ENCODE peak calls at places on chromosomes 13 and 19, in five cellular contexts. D, S, O, W and I are unnamed samples.

GRCh38 chr13:29771247-29771646 is 79.2 kb downstream of the UBL3 start:
- DNase-seq in O (peak; percentile 7), W (peak; percentile 44), D (no peak), S (peak; percentile 61), I (peak; percentile 18)

GRCh38 chr13:76019421-76020044 is 383.4 kb downstream of the LMO7 start:
- DNase-seq in W (peak; percentile 4), S (peak; percentile 31), D (no peak), O (no peak), I (no peak)

GRCh38 chr19:58054792-58055482 is 4.1 kb upstream of the ZNF135 start:
- DNase-seq in D (no peak), O (peak; percentile 67), S (no peak), W (peak; percentile 49), I (no peak)

GRCh38 chr19:35013820-35014754 is 14.0 kb downstream of the GRAMD1A start:
- DNase-seq in O (no peak), W (no peak), S (peak; percentile 71), D (no peak), I (no peak)

GRCh38 chr13:51731759-51732158 is 72.2 kb downstream of the DHRS12 start:
- DNase-seq in D (peak; percentile 21), S (peak; percentile 40), W (peak; percentile 51), O (no peak), I (no peak)

GRCh38 chr13:22461854-22462565 is 718.8 kb upstream of the SGCG start:
- DNase-seq in O (no peak), S (no peak), W (no peak), D (no peak), I (no peak)

GRCh38 chr13:35143123-35143522 is 201.1 kb downstream of the NBEA start:
- DNase-seq in W (no peak), O (no peak), S (no peak), D (no peak), I (no peak)

GRCh38 chr19:39307233-39307821 is 11.1 kb downstream of the IFNL1 start:
- DNase-seq in O (no peak), D (no peak), W (no peak), S (no peak), I (peak; percentile 36)

GRCh38 chr19:55703790-55704215 is 28.8 kb downstream of the EPN1 start:
- DNase-seq in S (peak; percentile 16), O (no peak), W (peak; percentile 12), D (no peak), I (no peak)

GRCh38 chr19:38728752-38729541 is 15.3 kb downstream of the CAPN12 start:
- DNase-seq in O (no peak), D (no peak), S (no peak), W (no peak), I (no peak)

GRCh38 chr19:45954132-45954531 is 19.5 kb downstream of the NOVA2 start:
- DNase-seq in D (no peak), S (no peak), O (peak; percentile 16), W (no peak), I (no peak)

GRCh38 chr13:48404952-48405351 is 8.0 kb downstream of the LPAR6 start:
- DNase-seq in S (no peak), O (no peak), W (no peak), D (no peak), I (no peak)

GRCh38 chr13:68257111-68257842 is 1027.1 kb upstream of the PCDH9 start:
- DNase-seq in D (no peak), W (no peak), O (no peak), S (peak; percentile 71), I (no peak)

GRCh38 chr19:3277649-3278048 is 53.2 kb downstream of the CELF5 start:
- DNase-seq in O (no peak), S (no peak), W (no peak), D (no peak), I (no peak)

GRCh38 chr19:16326401-16327130 is 1.9 kb downstream of the KLF2 start:
- DNase-seq in W (peak; percentile 16), O (no peak), S (no peak), D (no peak), I (no peak)

GRCh38 chr13:103876571-103876970 is 810.4 kb upstream of the SLC10A2 start:
- DNase-seq in W (no peak), S (no peak), O (no peak), D (no peak), I (no peak)

GRCh38 chr19:53883231-53883661 is 1.2 kb downstream of the PRKCG start:
- DNase-seq in S (no peak), D (no peak), O (no peak), W (no peak), I (no peak)

GRCh38 chr13:23433171-23434153 is at the start of gene SACS:
- DNase-seq in S (peak; percentile 59), O (peak; percentile 81), W (peak; percentile 61), D (no peak), I (no peak)

GRCh38 chr13:83452292-83452950 is 429.9 kb downstream of the SLITRK1 start:
- DNase-seq in S (no peak), D (no peak), O (no peak), W (no peak), I (no peak)

GRCh38 chr13:113857531-113858195 is 6.2 kb downstream of the GAS6 start:
- DNase-seq in D (no peak), W (no peak), S (no peak), O (no peak), I (no peak)

GRCh38 chr13:49302222-49302621 is 54.5 kb downstream of the CDADC1 start:
- DNase-seq in S (no peak), W (no peak), D (no peak), O (no peak), I (no peak)

GRCh38 chr13:26017196-26017921 is 34.5 kb downstream of the SHISA2 start:
- DNase-seq in S (no peak), W (no peak), D (no peak), O (no peak), I (no peak)

GRCh38 chr19:48458016-48458415 is 2.6 kb downstream of the KCNJ14 start:
- DNase-seq in O (no peak), S (peak; percentile 53), D (no peak), W (no peak), I (no peak)

GRCh38 chr19:29624489-29625210 is 18.6 kb downstream of the POP4 start:
- DNase-seq in S (no peak), W (no peak), O (no peak), D (no peak), I (no peak)

GRCh38 chr19:45809643-45810159 is 5.4 kb downstream of the RSPH6A start:
- DNase-seq in S (peak; percentile 93), W (peak; percentile 68), D (peak; percentile 92), O (peak; percentile 12), I (peak; percentile 95)

GRCh38 chr13:19069684-19070397 is 111.8 kb downstream of the TUBA3C start:
- DNase-seq in S (no peak), O (no peak), D (no peak), W (no peak), I (no peak)

GRCh38 chr13:33761744-33762143 is 56.2 kb upstream of the RFC3 start:
- DNase-seq in W (peak; percentile 27), S (no peak), O (peak; percentile 81), D (no peak), I (peak; percentile 29)

GRCh38 chr19:42032428-42032827 is 37.6 kb downstream of the GRIK5 start:
- DNase-seq in O (peak; percentile 90), D (no peak), W (no peak), S (no peak), I (peak; percentile 98)

GRCh38 chr19:35995655-35995993 is 636 bp downstream of the SDHAF1 start:
- DNase-seq in W (peak; percentile 62), D (no peak), S (peak; percentile 66), O (no peak), I (no peak)